ENCODE peak calls at places on chromosome 14, in eight cellular contexts. S, J, P, I, Q, F, H and N are unnamed samples.

GRCh38 chr14:76948213-76948947 is 80.1 kb downstream of the IRF2BPL start:
- DNase-seq in I (no peak), P (no peak), S (no peak), F (peak), J (no peak), H (no peak), Q (no peak), N (no peak)

GRCh38 chr14:91323671-91324605 is 79.4 kb upstream of the GPR68 start:
- DNase-seq in S (peak), J (peak), H (peak), I (peak), F (peak), P (peak), Q (peak), N (peak)

GRCh38 chr14:81594012-81594411 is 60.4 kb upstream of the SEL1L start:
- DNase-seq in Q (no peak), P (peak), S (no peak), I (no peak), F (peak), H (no peak), J (no peak), N (no peak)

GRCh38 chr14:73244541-73244940 is 7.2 kb downstream of the PAPLN start:
- DNase-seq in F (no peak), I (no peak), H (no peak), P (no peak), Q (no peak), J (no peak), S (no peak), N (no peak)

GRCh38 chr14:104685216-104685997 is 4.0 kb upstream of the INF2 start:
- DNase-seq in F (no peak), I (no peak), Q (no peak), H (no peak), S (no peak), J (no peak), P (no peak), N (no peak)

GRCh38 chr14:57085043-57085442 is 183.7 kb downstream of the EXOC5 start:
- DNase-seq in Q (no peak), I (no peak), H (no peak), J (no peak), P (no peak), F (no peak), S (no peak), N (no peak)

GRCh38 chr14:81384900-81385299 is 15.2 kb downstream of the STON2 start:
- DNase-seq in Q (no peak), I (no peak), J (no peak), S (no peak), P (peak), F (peak), H (no peak), N (peak)

GRCh38 chr14:55715889-55716288 is 135.9 kb downstream of the KTN1 start:
- DNase-seq in I (no peak), P (peak), S (peak), Q (no peak), F (peak), J (no peak), H (no peak), N (peak)

GRCh38 chr14:104115691-104116543 is 22.5 kb upstream of the KIF26A start:
- DNase-seq in I (no peak), S (no peak), P (no peak), Q (no peak), H (no peak), J (no peak), F (no peak), N (no peak)

GRCh38 chr14:50719911-50720759 is 52.0 kb upstream of the SAV1 start:
- DNase-seq in Q (no peak), I (no peak), S (peak), P (no peak), H (no peak), F (no peak), J (no peak), N (no peak)

GRCh38 chr14:58639842-58640484 is 2.2 kb downstream of the DACT1 start:
- DNase-seq in I (no peak), H (no peak), Q (no peak), S (peak), P (peak), J (no peak), F (peak), N (peak)

GRCh38 chr14:104826858-104827172 is 25.9 kb downstream of the ZBTB42 start:
- DNase-seq in I (no peak), F (no peak), S (no peak), Q (no peak), H (no peak), J (no peak), P (no peak), N (no peak)

GRCh38 chr14:79352026-79352425 is 859.3 kb downstream of the DIO2 start:
- DNase-seq in J (no peak), S (no peak), I (no peak), F (no peak), P (peak), H (no peak), Q (no peak), N (no peak)

GRCh38 chr14:77099425-77100167 is 1.5 kb downstream of the CIPC start:
- DNase-seq in H (no peak), S (peak), P (peak), F (peak), J (no peak), I (no peak), Q (no peak), N (peak)

GRCh38 chr14:61653507-61653906 is 41.8 kb upstream of the HIF1A start:
- DNase-seq in F (no peak), H (no peak), Q (no peak), S (no peak), J (no peak), P (peak), I (no peak), N (no peak)

GRCh38 chr14:99215277-99215676 is 56.7 kb downstream of the BCL11B start:
- DNase-seq in Q (no peak), H (no peak), P (peak), I (no peak), S (peak), F (peak), J (no peak), N (peak)

GRCh38 chr14:64788706-64789105 is 84.5 kb downstream of the PLEKHG3 start:
- DNase-seq in J (no peak), I (no peak), P (peak), H (no peak), S (peak), Q (no peak), F (peak), N (peak)